ENCODE peak calls at places on chromosomes 4 and X, in six cellular contexts. G, S, D, W, V and U are unnamed samples.

GRCh38 chr4:145681956-145682355 is 2.0 kb downstream of the C4orf51 start:
- DNase-seq in G (no peak), S (no peak), D (no peak), W (no peak), V (no peak), U (no peak)

GRCh38 chr4:16418814-16419213 is 192.5 kb upstream of the TAPT1 start:
- DNase-seq in G (no peak), S (no peak), D (no peak), W (no peak), V (no peak), U (no peak)

GRCh38 chrX:155027509-155028066 is 944 bp downstream of the FUNDC2 start:
- DNase-seq in G (peak), S (no peak), D (no peak), W (no peak), V (no peak), U (no peak)

GRCh38 chr4:189131131-189131530 is 809.5 kb upstream of the FRG1 start:
- DNase-seq in G (no peak), S (no peak), D (no peak), W (no peak), V (no peak), U (no peak)

GRCh38 chr4:54322817-54323417 is 93.8 kb downstream of the PDGFRA start:
- DNase-seq in G (peak), S (no peak), D (no peak), W (peak), V (peak), U (no peak)

GRCh38 chrX:73400136-73400748 is 46.6 kb upstream of the CDX4 start:
- DNase-seq in G (no peak), S (no peak), D (no peak), W (no peak), V (no peak), U (no peak)

GRCh38 chr4:184364100-184364921 is 110.0 kb downstream of the IRF2 start:
- DNase-seq in G (peak), S (no peak), D (no peak), W (no peak), V (no peak), U (no peak)

GRCh38 chrX:11341274-11342256 is 48.4 kb downstream of the AMELX start:
- DNase-seq in G (no peak), S (no peak), D (peak), W (peak), V (peak), U (no peak)

GRCh38 chr4:7384929-7385890 is 49.5 kb downstream of the PSAPL1 start:
- DNase-seq in G (no peak), S (no peak), D (no peak), W (no peak), V (no peak), U (no peak)

GRCh38 chr4:84915396-84915780 is 51.1 kb downstream of the WDFY3 start:
- DNase-seq in G (no peak), S (no peak), D (no peak), W (no peak), V (no peak), U (no peak)

GRCh38 chrX:97046861-97047260 is 163.2 kb downstream of the RPA4 start:
- DNase-seq in G (no peak), S (no peak), D (no peak), W (no peak), V (no peak), U (no peak)

GRCh38 chr4:165208741-165209388 is 1.5 kb downstream of the KLHL2 start:
- DNase-seq in G (no peak), S (no peak), D (no peak), W (no peak), V (no peak), U (no peak)

GRCh38 chr4:158816953-158817352 is 48.1 kb downstream of the FNIP2 start:
- DNase-seq in G (no peak), S (no peak), D (no peak), W (no peak), V (no peak), U (no peak)

GRCh38 chr4:114603455-114603854 is 4.8 kb downstream of the UGT8 start:
- DNase-seq in G (peak), S (no peak), D (no peak), W (no peak), V (no peak), U (no peak)

GRCh38 chr4:114599231-114600065 is 841 bp downstream of the UGT8 start:
- DNase-seq in G (no peak), S (no peak), D (no peak), W (no peak), V (no peak), U (peak)

GRCh38 chr4:114600672-114601071 is 2.1 kb downstream of the UGT8 start:
- DNase-seq in G (peak), S (no peak), D (no peak), W (no peak), V (no peak), U (no peak)

GRCh38 chr4:114600066-114600552 is 1.5 kb downstream of the UGT8 start:
- DNase-seq in G (no peak), S (no peak), D (no peak), W (no peak), V (no peak), U (no peak)

DNA sequence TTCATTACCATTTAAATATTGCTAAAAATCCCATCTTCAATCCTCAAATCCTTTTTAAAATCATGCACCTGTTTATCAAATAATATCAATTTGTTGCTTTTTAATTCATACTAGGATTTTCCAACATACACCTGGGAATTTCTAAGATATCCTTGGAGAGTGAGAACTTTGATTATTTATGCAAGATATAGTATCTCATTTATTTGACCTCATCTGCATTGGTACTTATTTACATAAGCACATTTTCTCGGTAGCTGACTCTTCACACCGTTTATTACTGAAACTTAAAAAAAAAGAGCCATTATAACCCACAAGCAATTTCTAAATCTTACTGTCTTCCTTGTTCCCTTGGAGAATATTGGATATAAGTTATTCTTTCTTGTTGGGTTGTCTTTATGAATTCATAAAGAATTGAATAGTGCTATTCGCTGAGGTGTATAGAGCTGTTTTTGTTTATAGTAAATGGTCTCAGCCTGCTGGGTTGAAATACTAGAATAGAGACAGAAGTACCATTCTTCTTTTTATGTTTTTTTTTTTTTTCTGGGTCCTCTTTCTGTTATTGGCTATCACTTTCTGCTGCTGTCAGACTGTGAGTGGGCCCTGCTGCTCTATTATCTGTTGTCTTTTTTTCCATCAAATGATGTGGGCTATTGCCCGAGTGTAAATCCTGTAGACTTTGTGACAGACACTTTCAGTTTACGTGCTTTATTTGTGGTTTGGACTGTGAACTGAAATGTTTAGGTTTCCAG is 2.9 kb downstream of the UGT8 start:
- DNase-seq in G (no peak), S (no peak), D (no peak), W (no peak), V (no peak), U (no peak)
- H3K27ac ChIP-seq in G (no peak), S (no peak), D (no peak), W (no peak), V (no peak), U (peak)

DNA sequence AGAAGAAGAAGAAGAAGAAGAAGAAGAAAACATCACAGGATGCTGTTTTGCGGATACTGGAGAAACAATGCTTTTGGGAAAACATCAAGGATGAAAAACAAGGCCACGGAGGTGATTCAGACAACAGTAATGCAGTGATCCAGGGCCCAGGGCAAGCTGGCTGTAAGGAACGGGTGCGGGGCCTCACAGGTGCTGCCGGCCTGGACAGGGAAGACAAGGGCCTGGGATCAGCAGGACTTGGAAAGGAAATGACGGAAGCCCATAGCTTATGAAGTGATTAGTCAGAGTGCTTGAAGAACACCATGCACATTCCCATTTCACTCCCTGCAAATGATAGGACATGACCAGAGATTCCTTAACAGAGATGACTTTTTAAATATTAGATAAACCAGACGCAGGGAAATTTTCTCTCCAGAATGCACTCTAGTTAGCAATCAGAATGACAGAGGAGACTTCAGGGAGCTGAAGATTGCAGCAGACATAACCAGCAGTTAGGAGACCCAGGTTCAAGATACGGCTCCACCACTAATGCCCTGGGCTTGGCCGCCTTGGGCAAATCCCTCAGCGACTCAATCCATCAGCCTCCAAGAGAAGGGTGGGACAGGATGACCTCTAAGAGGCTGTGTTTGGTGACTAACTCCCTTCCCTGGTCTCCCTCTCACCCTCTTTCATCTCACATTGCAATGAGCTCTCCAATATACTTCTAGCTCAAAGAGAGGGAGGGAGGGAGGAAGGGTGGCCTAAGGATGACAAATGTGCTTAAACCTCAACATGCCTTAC is 54.1 kb downstream of the APBB2 start:
- DNase-seq in G (no peak), S (no peak), D (no peak), W (peak), V (peak), U (no peak)
- H3K27ac ChIP-seq in G (no peak), S (no peak), D (no peak), W (peak), V (no peak), U (no peak)

GRCh38 chr4:126533176-126533575 is 1099.6 kb upstream of the INTU start:
- DNase-seq in G (no peak), S (no peak), D (no peak), W (no peak), V (no peak), U (no peak)

GRCh38 chr4:126532527-126532926 is 1100.2 kb upstream of the INTU start:
- DNase-seq in G (no peak), S (no peak), D (no peak), W (no peak), V (no peak), U (no peak)

GRCh38 chr4:126526335-126526734 is 1106.4 kb upstream of the INTU start:
- DNase-seq in G (peak), S (no peak), D (no peak), W (no peak), V (no peak), U (no peak)

GRCh38 chr4:126530996-126531585 is 1101.7 kb upstream of the INTU start:
- DNase-seq in G (peak), S (no peak), D (no peak), W (no peak), V (no peak), U (no peak)
- H3K27ac ChIP-seq in G (no peak), S (no peak), D (no peak), W (no peak), V (no peak), U (no peak)

DNA sequence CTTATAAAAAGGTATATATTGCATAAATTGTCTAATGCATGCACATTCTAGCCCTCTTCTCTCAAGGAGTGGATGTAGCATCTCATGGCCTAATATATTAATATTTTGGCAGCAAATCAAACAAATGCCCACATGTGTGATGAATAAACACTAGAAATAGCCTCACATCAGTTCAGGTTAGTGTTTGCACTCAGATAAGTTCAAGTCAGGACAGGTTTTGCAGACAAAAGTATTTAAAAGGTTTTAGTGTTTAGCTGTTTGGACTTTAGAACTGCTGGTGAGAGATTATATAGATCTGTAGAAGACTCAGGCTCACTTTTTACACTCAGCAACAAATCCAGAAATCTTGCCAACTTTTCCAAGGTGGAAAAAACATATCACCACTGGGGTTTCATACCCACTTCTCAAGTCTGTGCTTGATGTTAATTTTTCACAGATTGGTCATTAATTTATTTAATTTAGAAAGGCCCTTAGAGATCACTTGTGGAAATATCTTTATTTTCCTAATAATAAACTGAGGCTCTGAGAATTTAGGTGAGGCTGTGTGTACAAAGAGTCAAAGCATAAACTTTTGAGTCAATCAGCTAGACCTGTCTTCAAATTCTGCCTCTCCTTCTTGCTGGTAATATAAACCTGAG is 362.6 kb downstream of the GASK1B start:
- DNase-seq in G (no peak), S (no peak), D (no peak), W (no peak), V (no peak), U (no peak)
- H3K27ac ChIP-seq in G (no peak), S (no peak), D (no peak), W (no peak), V (no peak), U (no peak)